ENCODE peak calls at places on chromosomes 4 and X, in ten cellular contexts. C is LHCN-M2; W is right cardiac atrium; O is activated effector memory CD4-positive, alpha-beta T cell treated with Interleukin-2 at 50 U/mL for 16 hours; M is iris pigment epithelial cell; B is posterior cingulate gyrus; R is type B pancreatic cell; T is mesothelial cell of epicardium; N is brain microvascular endothelial cell; V is endothelial cell. Y is an unnamed sample.

GRCh38 chr4:178086324-178086723 is 644.1 kb upstream of the AGA start:
- DNase-seq in C (no peak), W (no peak), O (no peak), M (no peak), B (no peak), R (no peak), T (no peak), N (no peak), V (peak; percentile 18), Y (no peak)

GRCh38 chr4:84167089-84167488 is 332.0 kb downstream of the NKX6-1 start:
- DNase-seq in C (no peak), W (no peak), O (no peak), M (no peak), B (no peak), R (no peak), T (no peak), N (no peak), V (no peak), Y (no peak)

GRCh38 chrX:39969099-39969825 is 128.5 kb downstream of the BCOR start:
- DNase-seq in C (no peak), W (no peak), O (peak; percentile 6), M (peak; percentile 6), B (no peak), R (no peak), T (no peak), N (no peak), V (no peak), Y (no peak)

GRCh38 chrX:129833153-129834004 is 10.3 kb downstream of the ZDHHC9 start:
- DNase-seq in C (peak; percentile 66), W (no peak), O (no peak), M (peak; percentile 78), B (no peak), R (no peak), T (no peak), N (peak; percentile 47), V (no peak), Y (no peak)

GRCh38 chr4:174517502-174517901 is 4.8 kb downstream of the HPGD start:
- DNase-seq in C (no peak), W (no peak), O (no peak), M (no peak), B (no peak), R (no peak), T (no peak), N (no peak), V (no peak), Y (no peak)

GRCh38 chr4:89708903-89709361 is 128.0 kb downstream of the SNCA start:
- DNase-seq in C (peak; percentile 60), W (no peak), O (no peak), M (peak; percentile 52), B (no peak), R (no peak), T (no peak), N (peak; percentile 48), V (peak; percentile 29), Y (no peak)

GRCh38 chr4:120963449-120963848 is 40.9 kb upstream of the PRDM5 start:
- DNase-seq in C (no peak), W (no peak), O (no peak), M (no peak), B (no peak), R (no peak), T (no peak), N (no peak), V (no peak), Y (no peak)

GRCh38 chr4:125321709-125322362 is 7.1 kb downstream of the FAT4 start:
- DNase-seq in C (peak; percentile 83), W (no peak), O (no peak), M (peak; percentile 70), B (no peak), R (no peak), T (no peak), N (peak; percentile 33), V (no peak), Y (no peak)

GRCh38 chr4:18197467-18197866 is 175.9 kb upstream of the LCORL start:
- DNase-seq in C (no peak), W (no peak), O (no peak), M (no peak), B (no peak), R (no peak), T (no peak), N (no peak), V (no peak), Y (peak; percentile 7)

GRCh38 chr4:150501019-150501727 is 80.8 kb upstream of the MAB21L2 start:
- DNase-seq in C (peak; percentile 87), W (no peak), O (no peak), M (peak; percentile 95), B (no peak), R (no peak), T (no peak), N (peak; percentile 57), V (no peak), Y (peak; percentile 93)

GRCh38 chr4:112604590-112604989 is 32.1 kb downstream of the ZGRF1 start:
- DNase-seq in C (peak; percentile 58), W (no peak), O (no peak), M (peak; percentile 62), B (no peak), R (no peak), T (no peak), N (peak; percentile 76), V (peak; percentile 63), Y (peak; percentile 33)

GRCh38 chr4:187685247-187685646 is 310.3 kb upstream of the ZFP42 start:
- DNase-seq in C (peak; percentile 15), W (no peak), O (no peak), M (peak; percentile 29), B (no peak), R (no peak), T (no peak), N (no peak), V (no peak), Y (no peak)

GRCh38 chr4:156242390-156242789 is 288.7 kb upstream of the CTSO start:
- DNase-seq in C (peak; percentile 94), W (no peak), O (no peak), M (no peak), B (no peak), R (no peak), T (no peak), N (peak; percentile 35), V (no peak), Y (no peak)

GRCh38 chr4:97374526-97374925 is 768.8 kb downstream of the STPG2 start:
- DNase-seq in C (no peak), W (no peak), O (no peak), M (no peak), B (no peak), R (no peak), T (no peak), N (no peak), V (no peak), Y (no peak)

GRCh38 chr4:54100607-54101189 is 735 bp downstream of the GSX2 start:
- DNase-seq in C (no peak), W (no peak), O (no peak), M (no peak), B (no peak), R (no peak), T (no peak), N (no peak), V (no peak), Y (peak; percentile 61)

GRCh38 chrX:55099162-55099561 is 10.3 kb downstream of the PAGE2 start:
- DNase-seq in C (no peak), W (no peak), O (no peak), M (no peak), B (no peak), R (no peak), T (no peak), N (no peak), V (no peak), Y (no peak)

GRCh38 chr4:1369484-1370079 is 22.6 kb downstream of the UVSSA start:
- DNase-seq in C (no peak), W (no peak), O (no peak), M (no peak), B (peak; percentile 72), R (no peak), T (no peak), N (no peak), V (no peak), Y (no peak)

GRCh38 chr4:149845643-149846208 is 30.1 kb upstream of the IQCM start:
- DNase-seq in C (no peak), W (no peak), O (no peak), M (no peak), B (no peak), R (no peak), T (no peak), N (no peak), V (no peak), Y (no peak)

GRCh38 chr4:100391913-100392312 is 125.9 kb downstream of the EMCN start:
- DNase-seq in C (peak; percentile 77), W (no peak), O (no peak), M (peak; percentile 87), B (no peak), R (no peak), T (no peak), N (peak; percentile 76), V (no peak), Y (peak; percentile 61)

GRCh38 chr4:35342833-35343232 is 901.5 kb downstream of the ARAP2 start:
- DNase-seq in C (no peak), W (no peak), O (no peak), M (no peak), B (no peak), R (no peak), T (no peak), N (no peak), V (no peak), Y (peak; percentile 98)

GRCh38 chrX:16992902-16993301 is 46.4 kb downstream of the REPS2 start:
- DNase-seq in C (no peak), W (no peak), O (no peak), M (no peak), B (no peak), R (no peak), T (no peak), N (no peak), V (no peak), Y (no peak)

GRCh38 chr4:152032722-152033131 is 271.9 kb upstream of the GATB start:
- DNase-seq in C (peak; percentile 20), W (no peak), O (no peak), M (peak; percentile 72), B (no peak), R (peak; percentile 1), T (no peak), N (peak; percentile 53), V (no peak), Y (no peak)

GRCh38 chrX:106243376-106243775 is 75.3 kb downstream of the PWWP3B start:
- DNase-seq in C (no peak), W (no peak), O (no peak), M (no peak), B (no peak), R (no peak), T (no peak), N (no peak), V (no peak), Y (no peak)

GRCh38 chr4:2935762-2936743 is 27.2 kb downstream of the NOP14 start:
- DNase-seq in C (no peak), W (no peak), O (peak; percentile 48), M (peak; percentile 86), B (peak; percentile 15), R (no peak), T (no peak), N (peak; percentile 47), V (no peak), Y (peak; percentile 40)

GRCh38 chr4:13481569-13481968 is 2.6 kb downstream of the RAB28 start:
- DNase-seq in C (peak; percentile 76), W (no peak), O (no peak), M (peak; percentile 66), B (no peak), R (no peak), T (no peak), N (no peak), V (no peak), Y (peak; percentile 58)

GRCh38 chr4:17173300-17173699 is 274.9 kb upstream of the LDB2 start:
- DNase-seq in C (no peak), W (no peak), O (no peak), M (no peak), B (no peak), R (no peak), T (no peak), N (no peak), V (peak; percentile 16), Y (no peak)

GRCh38 chr4:5796976-5797375 is 86.0 kb downstream of the EVC start:
- DNase-seq in C (no peak), W (no peak), O (no peak), M (no peak), B (no peak), R (no peak), T (no peak), N (no peak), V (no peak), Y (no peak)

GRCh38 chr4:76943790-76944189 is 5.8 kb upstream of the SEPTIN11 start:
- DNase-seq in C (no peak), W (peak; percentile 37), O (no peak), M (no peak), B (no peak), R (no peak), T (no peak), N (no peak), V (no peak), Y (no peak)

Y was measured in MV-4-11.